ENCODE peak calls at places on chromosomes 6 and 20, in five cellular contexts. One of them, this sample, is unnamed.

GRCh38 chr6:31010393-31011060 is at the start of gene MUC22:
- DNase-seq in cardiac muscle cell: no peak
- DNase-seq in adrenal gland: peak; percentile 23
- DNase-seq in pancreas: no peak
- DNase-seq in stomach: no peak
- DNase-seq in this sample: no peak

GRCh38 chr6:159833556-159833955 is 33.5 kb downstream of the PNLDC1 start:
- DNase-seq in cardiac muscle cell: no peak
- DNase-seq in adrenal gland: no peak
- DNase-seq in pancreas: no peak
- DNase-seq in stomach: no peak
- DNase-seq in this sample: no peak

GRCh38 chr6:8059129-8059528 is 5.1 kb downstream of the BLOC1S5 start:
- DNase-seq in cardiac muscle cell: peak; percentile 8
- DNase-seq in adrenal gland: no peak
- DNase-seq in pancreas: no peak
- DNase-seq in stomach: no peak
- DNase-seq in this sample: no peak

GRCh38 chr6:91031581-91031980 is 444.7 kb upstream of the MAP3K7 start:
- DNase-seq in cardiac muscle cell: no peak
- DNase-seq in adrenal gland: no peak
- DNase-seq in pancreas: no peak
- DNase-seq in stomach: no peak
- DNase-seq in this sample: no peak

GRCh38 chr6:82877213-82878195 is 188.1 kb downstream of the UBE3D start:
- DNase-seq in cardiac muscle cell: no peak
- DNase-seq in adrenal gland: no peak
- DNase-seq in pancreas: no peak
- DNase-seq in stomach: no peak
- DNase-seq in this sample: no peak

GRCh38 chr20:57993738-57994431 is 234.6 kb downstream of the ANKRD60 start:
- DNase-seq in cardiac muscle cell: no peak
- DNase-seq in adrenal gland: no peak
- DNase-seq in pancreas: no peak
- DNase-seq in stomach: no peak
- DNase-seq in this sample: no peak

GRCh38 chr6:26401987-26402658 is at the start of gene BTN3A1:
- DNase-seq in cardiac muscle cell: peak; percentile 69
- DNase-seq in adrenal gland: peak; percentile 70
- DNase-seq in pancreas: peak; percentile 61
- DNase-seq in stomach: peak; percentile 60
- DNase-seq in this sample: peak; percentile 68

GRCh38 chr6:72403413-72403812 is 218.5 kb upstream of the KCNQ5 start:
- DNase-seq in cardiac muscle cell: no peak
- DNase-seq in adrenal gland: no peak
- DNase-seq in pancreas: no peak
- DNase-seq in stomach: no peak
- DNase-seq in this sample: no peak

GRCh38 chr20:23086056-23086551 is at the start of gene CD93:
- DNase-seq in cardiac muscle cell: no peak
- DNase-seq in adrenal gland: peak; percentile 60
- DNase-seq in pancreas: no peak
- DNase-seq in stomach: no peak
- DNase-seq in this sample: no peak

GRCh38 chr20:22430154-22430745 is 154.1 kb downstream of the FOXA2 start:
- DNase-seq in cardiac muscle cell: no peak
- DNase-seq in adrenal gland: no peak
- DNase-seq in pancreas: no peak
- DNase-seq in stomach: no peak
- DNase-seq in this sample: no peak

GRCh38 chr20:46087161-46087560 is 2.6 kb downstream of the NCOA5 start:
- DNase-seq in cardiac muscle cell: no peak
- DNase-seq in adrenal gland: peak; percentile 12
- DNase-seq in pancreas: no peak
- DNase-seq in stomach: no peak
- DNase-seq in this sample: no peak

GRCh38 chr6:11586574-11586973 is 49.0 kb downstream of the TMEM170B start:
- DNase-seq in cardiac muscle cell: no peak
- DNase-seq in adrenal gland: no peak
- DNase-seq in pancreas: no peak
- DNase-seq in stomach: no peak
- DNase-seq in this sample: no peak

GRCh38 chr20:50930139-50931047 is 844 bp downstream of the ADNP start:
- DNase-seq in cardiac muscle cell: peak; percentile 49
- DNase-seq in adrenal gland: peak; percentile 36
- DNase-seq in pancreas: peak; percentile 57
- DNase-seq in stomach: peak; percentile 29
- DNase-seq in this sample: no peak

GRCh38 chr20:62428008-62428384 is 657 bp upstream of the RBBP8NL start:
- DNase-seq in cardiac muscle cell: no peak
- DNase-seq in adrenal gland: no peak
- DNase-seq in pancreas: no peak
- DNase-seq in stomach: no peak
- DNase-seq in this sample: no peak
- H3K27ac ChIP-seq in cardiac muscle cell: no peak overlapping the region
- H3K27ac ChIP-seq in adrenal gland: no peak overlapping the region
- H3K27ac ChIP-seq in pancreas: peak overlapping the region; percentile 85
- H3K27ac ChIP-seq in stomach: peak overlapping the region; percentile 80
- H3K27ac ChIP-seq in this sample: no peak overlapping the region

DNA sequence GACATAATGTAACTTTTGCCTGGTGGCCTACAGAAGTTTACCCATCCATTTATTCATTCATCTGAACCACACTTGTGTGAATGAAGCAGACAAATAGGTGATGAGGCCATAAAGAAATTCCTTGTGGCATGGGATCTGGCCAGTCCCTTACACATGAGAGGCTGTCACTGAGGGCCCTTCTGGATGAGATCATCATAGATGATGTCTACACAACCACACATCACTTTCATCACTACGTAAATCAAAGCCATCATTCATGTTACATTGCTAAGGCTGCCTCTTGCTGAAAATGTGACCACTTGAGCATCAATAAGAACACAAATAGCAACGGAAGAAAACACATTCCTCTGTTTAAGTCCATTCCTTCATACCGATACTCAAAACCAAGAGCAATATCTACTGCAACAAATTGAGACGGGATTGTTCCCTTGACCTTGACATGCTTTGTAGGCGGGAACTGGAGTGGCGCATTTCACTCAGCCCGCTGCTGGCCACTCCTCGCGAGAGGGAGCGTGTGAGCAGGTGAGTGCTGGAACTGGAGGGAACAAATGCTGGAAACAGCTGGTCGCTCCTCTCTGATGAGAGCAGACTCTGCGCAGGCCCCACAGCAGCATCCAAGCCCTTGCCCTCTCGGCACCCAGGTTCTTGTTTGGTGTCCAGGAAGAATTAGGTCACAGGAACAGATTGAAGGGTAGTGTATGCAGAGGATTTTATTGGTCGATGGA is 49.3 kb downstream of the FAM50B start:
- DNase-seq in cardiac muscle cell: no peak
- DNase-seq in adrenal gland: no peak
- DNase-seq in pancreas: no peak
- DNase-seq in stomach: no peak
- DNase-seq in this sample: no peak
- TF ChIP-seq CTCF in cardiac muscle cell: no peak
- TF ChIP-seq CTCF in adrenal gland: no peak
- TF ChIP-seq CTCF in pancreas: no peak
- TF ChIP-seq CTCF in stomach: no peak
- TF ChIP-seq CTCF in this sample: no peak

DNA sequence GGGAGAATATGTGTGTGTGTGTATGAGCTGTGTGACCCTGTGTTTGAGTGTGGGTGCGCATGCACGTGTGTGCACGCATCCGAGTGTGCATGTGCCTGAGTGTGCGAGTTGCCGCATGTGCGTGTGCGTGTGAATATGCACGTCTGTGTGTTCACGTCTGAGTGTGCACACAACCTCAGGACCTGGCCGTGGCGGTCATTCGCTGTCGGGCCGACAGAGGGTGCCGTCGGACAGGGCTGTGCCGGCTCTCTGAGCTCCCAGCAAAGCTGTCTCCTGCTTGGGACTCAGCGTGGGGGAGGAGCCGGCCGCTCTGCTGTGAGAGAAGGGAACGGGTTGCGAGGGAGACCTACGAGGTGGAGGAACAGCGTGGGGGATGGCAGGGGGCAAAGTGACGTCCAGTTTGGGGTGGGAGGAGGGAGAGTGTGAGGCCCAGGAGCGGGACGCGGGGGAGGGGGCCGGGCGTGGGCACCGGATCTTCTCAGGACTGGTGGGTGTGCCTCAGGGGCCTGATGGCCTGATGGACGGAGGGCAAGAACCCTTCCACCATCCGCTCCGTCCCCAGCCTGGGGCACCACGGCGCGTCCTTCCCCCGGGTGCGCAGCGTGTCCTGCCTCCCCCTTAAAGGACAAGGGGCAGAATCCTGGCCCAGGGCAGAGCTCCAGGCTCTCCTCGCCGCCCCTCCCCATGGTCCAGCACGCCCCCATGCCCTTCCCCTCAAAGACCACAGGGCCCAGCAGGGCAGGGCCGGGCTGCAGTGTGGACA is 19.9 kb downstream of the SLC17A9 start:
- DNase-seq in cardiac muscle cell: peak; percentile 91
- DNase-seq in adrenal gland: peak; percentile 92
- DNase-seq in pancreas: peak; percentile 89
- DNase-seq in stomach: peak; percentile 90
- DNase-seq in this sample: peak; percentile 83
- H3K27me3 ChIP-seq in cardiac muscle cell: peaks cover 51% of the 10 kb centered on the region
- H3K27me3 ChIP-seq in adrenal gland: peaks cover 41% of the 10 kb centered on the region
- H3K27me3 ChIP-seq in pancreas: peaks cover 6% of the 10 kb centered on the region
- H3K27me3 ChIP-seq in stomach: peaks cover 93% of the 10 kb centered on the region
- H3K27me3 ChIP-seq in this sample: no peaks in the 10 kb centered on the region

GRCh38 chr6:157134402-157135074 is 188.8 kb downstream of the TMEM242 start:
- DNase-seq in cardiac muscle cell: no peak
- DNase-seq in adrenal gland: no peak
- DNase-seq in pancreas: no peak
- DNase-seq in stomach: no peak
- DNase-seq in this sample: no peak
- H3K27ac ChIP-seq in cardiac muscle cell: peak overlapping the region; percentile 3
- H3K27ac ChIP-seq in adrenal gland: no peak overlapping the region
- H3K27ac ChIP-seq in pancreas: no peak overlapping the region
- H3K27ac ChIP-seq in stomach: no peak overlapping the region
- H3K27ac ChIP-seq in this sample: peak overlapping the region; percentile 15

DNA sequence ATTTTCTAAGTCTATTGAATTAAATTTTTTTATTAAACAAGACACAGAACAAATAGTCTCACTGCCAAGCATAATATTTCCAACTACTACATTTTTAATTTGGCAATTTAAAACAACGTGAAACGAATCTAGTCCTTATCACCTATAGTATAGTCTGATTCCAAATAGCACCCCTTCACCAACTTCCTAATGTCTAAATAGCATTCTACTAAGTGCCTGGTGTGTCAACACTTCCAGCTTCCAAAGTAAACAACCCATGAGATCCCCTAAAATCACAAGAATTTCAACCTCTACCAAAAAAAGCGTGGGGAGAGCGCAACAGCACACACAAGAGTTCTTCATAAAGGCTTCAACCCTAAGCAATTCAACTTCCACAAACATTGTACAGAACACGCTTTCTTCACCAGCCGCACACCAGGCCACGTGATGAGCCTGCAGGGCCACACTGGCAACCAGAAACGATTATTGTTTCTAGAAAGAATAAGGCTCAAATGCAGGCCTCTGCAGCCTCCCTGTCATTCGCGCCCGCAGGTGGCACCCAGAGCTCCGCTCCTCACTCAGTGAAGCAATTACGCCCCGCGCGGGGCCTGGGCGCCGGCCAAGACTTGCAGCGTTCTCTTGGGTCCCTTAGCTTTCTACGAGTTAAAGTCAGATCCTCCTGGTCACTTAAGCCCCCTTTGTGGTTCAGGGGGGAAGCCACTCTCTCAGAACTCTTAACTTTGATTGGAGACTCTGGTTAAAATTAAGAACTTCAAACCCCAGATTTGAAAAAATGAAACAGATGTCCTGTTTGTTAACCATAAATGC is 18.4 kb downstream of the SIM1 start:
- DNase-seq in cardiac muscle cell: no peak
- DNase-seq in adrenal gland: no peak
- DNase-seq in pancreas: no peak
- DNase-seq in stomach: no peak
- DNase-seq in this sample: no peak
- TF ChIP-seq CTCF in cardiac muscle cell: no peak
- TF ChIP-seq CTCF in adrenal gland: no peak
- TF ChIP-seq CTCF in pancreas: no peak
- TF ChIP-seq CTCF in stomach: no peak
- TF ChIP-seq CTCF in this sample: no peak